ENCODE peak calls at places on chromosomes 4 and X, in ten cellular contexts. I is fibroblast of lung; M is CD4-positive, alpha-beta memory T cell; S is ascending aorta; O is GM23338; B is cardiac muscle cell; H is OCI-LY7; E is CD8-positive, alpha-beta T cell; U is psoas muscle; X is PC-3. N is an unnamed sample.

GRCh38 chr4:108834787-108835384 is 72.0 kb upstream of the ETNPPL start:
- DNase-seq in U (no peak), M (no peak), H (peak; percentile 48), B (peak; percentile 55), X (peak; percentile 55), S (no peak), E (no peak), O (peak; percentile 66), I (peak; percentile 60), N (no peak)

GRCh38 chrX:56783996-56784620 is 55.1 kb downstream of the NBDY start:
- DNase-seq in O (no peak), M (no peak), B (no peak), E (no peak), H (no peak), S (no peak), I (no peak), U (no peak), X (no peak), N (peak; percentile 5)

GRCh38 chr4:15702941-15703403 is at the start of gene BST1:
- DNase-seq in M (peak; percentile 50), H (no peak), X (no peak), S (peak; percentile 28), E (peak; percentile 13), O (peak; percentile 75), B (no peak), I (peak; percentile 70), U (peak; percentile 77), N (peak; percentile 87)

GRCh38 chr4:5378002-5378401 is 326.7 kb downstream of the STK32B start:
- DNase-seq in M (no peak), I (no peak), B (no peak), U (no peak), O (peak; percentile 21), E (no peak), S (no peak), H (no peak), X (peak; percentile 45), N (no peak)

GRCh38 chrX:115898382-115899001 is 272.1 kb upstream of the AGTR2 start:
- DNase-seq in U (peak; percentile 81), E (no peak), O (peak; percentile 43), M (peak; percentile 78), X (peak; percentile 46), H (peak; percentile 29), B (peak; percentile 1), I (no peak), S (no peak), N (no peak)

GRCh38 chrX:11193035-11193469 is 81.9 kb downstream of the HCCS start:
- DNase-seq in I (peak; percentile 5), E (no peak), M (no peak), O (no peak), B (no peak), U (no peak), H (no peak), S (no peak), X (peak; percentile 53), N (no peak)

GRCh38 chrX:133402830-133403625 is 12.3 kb downstream of the GPC4 start:
- DNase-seq in O (no peak), U (no peak), H (no peak), X (no peak), S (no peak), E (no peak), B (no peak), I (no peak), M (no peak), N (no peak)

GRCh38 chrX:15349046-15349445 is 13.7 kb upstream of the PIGA start:
- DNase-seq in B (peak; percentile 83), U (no peak), S (no peak), I (peak; percentile 48), M (peak; percentile 24), H (peak; percentile 61), O (peak; percentile 76), X (peak; percentile 83), E (no peak), N (no peak)

GRCh38 chr4:4642201-4643025 is 100.6 kb upstream of the STX18 start:
- DNase-seq in U (no peak), M (no peak), O (peak; percentile 55), B (peak; percentile 24), X (no peak), H (no peak), S (no peak), E (no peak), I (no peak), N (no peak)

GRCh38 chrX:101759000-101759399 is 99.3 kb upstream of the ARMCX2 start:
- DNase-seq in H (peak; percentile 38), X (peak; percentile 65), U (peak; percentile 47), I (peak; percentile 49), O (peak; percentile 83), S (no peak), M (peak; percentile 33), E (no peak), B (peak; percentile 63), N (no peak)

GRCh38 chr4:176654565-176655216 is 138.0 kb downstream of the VEGFC start:
- DNase-seq in B (no peak), X (no peak), I (peak; percentile 26), O (no peak), S (no peak), E (no peak), H (no peak), M (no peak), U (no peak), N (no peak)

DNA sequence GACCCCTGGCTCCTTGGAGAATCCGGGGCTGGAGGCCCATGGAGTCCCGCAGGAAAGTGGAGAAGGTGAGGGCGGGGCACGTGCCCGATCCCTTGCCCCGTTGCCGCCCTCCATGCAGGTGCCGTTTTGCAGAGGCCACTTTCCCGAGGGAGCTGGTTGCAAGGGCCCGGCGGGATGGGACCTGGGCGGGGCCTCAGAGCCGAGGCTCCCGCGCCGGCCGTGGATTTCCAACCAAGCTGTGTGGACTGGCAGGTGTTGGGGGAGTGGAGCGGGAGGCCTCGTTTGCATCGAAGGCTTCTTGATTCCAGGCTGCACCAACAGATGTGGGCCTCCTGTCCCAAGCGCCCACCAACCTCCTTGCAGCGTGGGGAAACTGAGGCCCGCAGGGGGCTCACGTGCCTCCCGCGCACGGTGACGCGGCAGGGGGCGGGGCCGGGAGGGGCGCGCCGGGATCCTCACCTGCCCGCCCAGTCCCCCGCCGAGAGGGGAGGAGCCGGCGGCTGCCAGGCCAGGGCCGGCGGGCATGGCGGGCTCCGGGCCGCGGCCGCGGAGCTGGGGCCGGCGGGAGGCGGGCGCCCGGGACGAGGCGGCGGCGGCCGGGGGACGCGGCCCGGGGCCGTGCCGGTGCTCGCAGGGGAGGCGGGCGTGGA is 24.9 kb downstream of the SH3BP2 start:
- DNase-seq in U (peak; percentile 53), I (no peak), M (no peak), H (no peak), O (peak; percentile 77), X (peak; percentile 43), E (no peak), B (peak; percentile 64), S (no peak), N (peak; percentile 83)
- H3K4me1 ChIP-seq in U (peaks cover 18% of the 10 kb centered on the region), I (peaks cover 5% of the 10 kb centered on the region), M (peaks cover 57% of the 10 kb centered on the region), H (peaks cover 25% of the 10 kb centered on the region), O (no peaks in the 10 kb centered on the region), X (peaks cover 4% of the 10 kb centered on the region), E (peaks cover 57% of the 10 kb centered on the region), B (no peaks in the 10 kb centered on the region), S (peaks cover 12% of the 10 kb centered on the region), N (peaks cover 38% of the 10 kb centered on the region)

DNA sequence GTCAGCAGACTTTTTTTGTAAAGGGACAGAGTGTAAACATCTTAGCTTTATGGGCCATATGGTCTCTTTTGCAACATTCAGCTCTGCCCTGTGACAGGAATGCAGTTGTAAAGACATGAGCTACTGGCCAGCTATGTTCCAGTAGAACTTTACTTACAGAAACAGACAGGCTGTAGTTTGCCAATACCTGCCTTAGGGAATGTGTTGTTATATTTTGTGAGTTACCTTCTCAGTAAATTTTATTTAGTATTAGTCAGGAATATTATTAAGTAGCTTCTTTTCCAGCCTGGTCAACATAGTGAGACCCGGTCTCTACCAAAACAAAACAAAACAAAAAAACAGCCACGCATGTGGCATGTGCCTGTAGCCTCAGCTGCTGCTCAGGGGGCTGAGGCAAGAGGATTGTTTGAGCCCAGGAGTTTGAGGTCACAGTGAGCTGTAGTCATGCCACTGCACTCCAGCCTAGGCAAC is 48.8 kb downstream of the HTT start:
- DNase-seq in O (no peak), B (no peak), E (no peak), H (no peak), U (no peak), M (no peak), X (no peak), I (no peak), S (no peak), N (no peak)
- H3K4me1 ChIP-seq in O (no peaks in the 10 kb centered on the region), B (no peaks in the 10 kb centered on the region), E (peaks cover 5% of the 10 kb centered on the region), H (no peaks in the 10 kb centered on the region), U (peaks cover 23% of the 10 kb centered on the region), M (peaks cover 5% of the 10 kb centered on the region), X (no peaks in the 10 kb centered on the region), I (peaks cover 9% of the 10 kb centered on the region), S (no peaks in the 10 kb centered on the region), N (peaks cover 15% of the 10 kb centered on the region)

GRCh38 chr4:2083116-2083825 is 24.1 kb downstream of the NAT8L start:
- DNase-seq in U (no peak), O (no peak), H (no peak), B (no peak), M (no peak), I (no peak), S (no peak), E (no peak), X (no peak), N (peak; percentile 44)
- H3K4me1 ChIP-seq in U (no peaks in the 10 kb centered on the region), O (no peaks in the 10 kb centered on the region), H (no peaks in the 10 kb centered on the region), B (peaks cover under 1% of the 10 kb centered on the region), M (no peaks in the 10 kb centered on the region), I (no peaks in the 10 kb centered on the region), S (no peaks in the 10 kb centered on the region), E (no peaks in the 10 kb centered on the region), X (peaks cover 4% of the 10 kb centered on the region), N (no peaks in the 10 kb centered on the region)

GRCh38 chr4:113503691-113504090 is 257.8 kb downstream of the CAMK2D start:
- DNase-seq in S (no peak), O (no peak), E (no peak), X (no peak), B (no peak), U (no peak), M (no peak), H (no peak), I (no peak), N (no peak)

GRCh38 chr4:113505057-113505456 is 256.5 kb downstream of the CAMK2D start:
- DNase-seq in O (no peak), B (no peak), E (no peak), S (no peak), I (no peak), M (no peak), X (no peak), H (no peak), U (no peak), N (no peak)

GRCh38 chr4:113502883-113503282 is 258.7 kb downstream of the CAMK2D start:
- DNase-seq in X (no peak), M (no peak), E (no peak), S (no peak), I (no peak), U (no peak), O (no peak), B (no peak), H (no peak), N (no peak)

GRCh38 chr4:113504422-113504821 is 257.1 kb downstream of the CAMK2D start:
- DNase-seq in U (no peak), S (no peak), H (no peak), O (no peak), X (no peak), B (no peak), I (no peak), M (no peak), E (no peak), N (no peak)

DNA sequence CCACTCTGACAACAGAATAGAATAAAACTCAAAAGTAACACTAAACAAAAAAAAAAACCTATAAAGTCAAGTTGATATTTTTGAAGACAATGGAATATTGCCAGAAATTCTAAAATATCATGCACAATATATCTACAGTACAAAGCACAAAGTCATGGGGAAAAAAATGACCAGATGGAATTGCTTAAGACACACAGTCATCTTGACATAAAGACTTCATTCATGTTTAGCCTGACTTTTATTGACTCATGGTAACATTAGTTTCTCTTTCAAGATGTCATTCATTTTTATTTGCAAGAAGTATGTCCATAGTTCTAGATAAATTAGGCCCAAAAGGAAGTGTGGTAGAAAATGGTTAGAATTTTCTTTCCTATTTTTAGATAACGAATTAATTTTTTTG is 259.1 kb downstream of the CAMK2D start:
- DNase-seq in U (no peak), S (no peak), H (no peak), M (no peak), I (peak; percentile 13), O (no peak), X (peak; percentile 53), B (no peak), E (no peak), N (no peak)
- H3K4me1 ChIP-seq in U (peaks cover 19% of the 10 kb centered on the region), S (no peaks in the 10 kb centered on the region), H (peaks cover 7% of the 10 kb centered on the region), M (no peaks in the 10 kb centered on the region), I (peaks cover 2% of the 10 kb centered on the region), O (no peaks in the 10 kb centered on the region), X (peaks cover 10% of the 10 kb centered on the region), B (peaks cover 4% of the 10 kb centered on the region), E (no peaks in the 10 kb centered on the region), N (no peaks in the 10 kb centered on the region)